ENCODE peak calls at places on chromosomes 4 and X, in six cellular contexts. K is HepG2, Q is HCT116, N is GM12878, P is H1, Y is K562. J is an unnamed sample.

GRCh38 chrX:75746891-75747639 is 38.0 kb downstream of the MAGEE2 start:
- DNase-seq in N (no peak), K (peak; percentile 1), Y (no peak), Q (no peak), P (peak; percentile 45), J (peak; percentile 15)

GRCh38 chr4:109562457-109563237 is 2.6 kb downstream of the MCUB start:
- DNase-seq in N (no peak), P (no peak), K (no peak), Q (no peak), Y (no peak), J (no peak)

GRCh38 chr4:163382178-163382869 is 38.6 kb downstream of the NPY5R start:
- DNase-seq in N (no peak), Y (no peak), K (no peak), Q (no peak), P (no peak), J (no peak)

GRCh38 chr4:94561249-94562024 is 109.7 kb downstream of the PDLIM5 start:
- DNase-seq in P (no peak), Y (no peak), Q (no peak), N (no peak), K (no peak), J (no peak)

GRCh38 chr4:184409911-184410692 is 64.2 kb downstream of the IRF2 start:
- DNase-seq in Y (no peak), P (no peak), Q (no peak), N (no peak), K (no peak), J (no peak)

GRCh38 chr4:183637461-183637860 is 21.5 kb downstream of the RWDD4 start:
- DNase-seq in P (no peak), Y (no peak), Q (no peak), K (no peak), N (no peak), J (no peak)

GRCh38 chr4:2714071-2714770 is 41.9 kb downstream of the TNIP2 start:
- DNase-seq in K (no peak), Q (no peak), N (no peak), P (no peak), Y (no peak), J (no peak)

GRCh38 chr4:157052429-157053040 is 23.4 kb upstream of the GLRB start:
- DNase-seq in P (peak; percentile 44), Y (no peak), N (no peak), K (no peak), Q (no peak), J (no peak)

GRCh38 chr4:119110121-119110520 is 25.5 kb upstream of the MYOZ2 start:
- DNase-seq in K (no peak), P (no peak), Y (no peak), N (no peak), Q (no peak), J (no peak)

GRCh38 chr4:57037982-57038604 is 59.4 kb downstream of the POLR2B start:
- DNase-seq in Y (peak; percentile 59), P (peak; percentile 93), K (peak; percentile 34), Q (peak; percentile 23), N (no peak), J (peak; percentile 46)

GRCh38 chrX:17494231-17494630 is 119.2 kb downstream of the NHS start:
- DNase-seq in P (no peak), Q (no peak), N (no peak), Y (no peak), K (no peak), J (no peak)

GRCh38 chr4:66691101-66691500 is 854.2 kb downstream of the CENPC start:
- DNase-seq in P (no peak), Y (no peak), N (no peak), K (no peak), Q (no peak), J (no peak)

GRCh38 chr4:184933311-184933710 is 85.0 kb upstream of the HELT start:
- DNase-seq in N (no peak), Y (no peak), P (peak; percentile 33), K (no peak), Q (no peak), J (no peak)

GRCh38 chr4:73415807-73416238 is 11.7 kb downstream of the ALB start:
- DNase-seq in K (peak; percentile 88), P (no peak), Q (no peak), N (no peak), Y (no peak), J (no peak)

GRCh38 chrX:72238721-72239475 is at the start of gene ERCC6L:
- DNase-seq in Y (peak; percentile 85), N (peak; percentile 51), Q (peak; percentile 69), P (peak; percentile 84), K (peak; percentile 70), J (peak; percentile 89)

GRCh38 chrX:138128025-138128671 is 562.2 kb downstream of the ZIC3 start:
- DNase-seq in K (peak; percentile 2), P (peak; percentile 46), Q (peak; percentile 1), N (no peak), Y (peak; percentile 19), J (peak; percentile 13)

GRCh38 chrX:131441033-131441432 is 102.8 kb upstream of the OR13H1 start:
- DNase-seq in K (peak; percentile 33), Q (no peak), P (no peak), N (no peak), Y (no peak), J (no peak)

GRCh38 chr4:35461931-35462659 is 782.2 kb downstream of the ARAP2 start:
- DNase-seq in P (no peak), K (no peak), Q (no peak), Y (no peak), N (no peak), J (no peak)

GRCh38 chr4:80071643-80072606 is 1.1 kb downstream of the ANTXR2 start:
- DNase-seq in P (peak; percentile 81), N (peak; percentile 30), K (peak; percentile 6), Y (peak; percentile 38), Q (no peak), J (peak; percentile 2)

GRCh38 chrX:130047416-130047815 is 62.9 kb downstream of the ELF4 start:
- DNase-seq in Q (no peak), Y (no peak), K (no peak), P (no peak), N (no peak), J (no peak)

GRCh38 chr4:103443324-103443723 is 245.2 kb upstream of the CENPE start:
- DNase-seq in Q (peak; percentile 8), Y (no peak), P (no peak), K (peak; percentile 1), N (no peak), J (no peak)

GRCh38 chr4:2757426-2757825 is 1.3 kb upstream of the TNIP2 start:
- DNase-seq in Y (no peak), K (no peak), Q (no peak), N (no peak), P (no peak), J (no peak)

GRCh38 chr4:56684320-56684719 is 3.2 kb upstream of the HOPX start:
- DNase-seq in Y (no peak), P (no peak), K (no peak), N (no peak), Q (no peak), J (no peak)

GRCh38 chr4:175531405-175532091 is 280.5 kb downstream of the GPM6A start:
- DNase-seq in Y (no peak), N (no peak), P (no peak), Q (no peak), K (no peak), J (no peak)

DNA sequence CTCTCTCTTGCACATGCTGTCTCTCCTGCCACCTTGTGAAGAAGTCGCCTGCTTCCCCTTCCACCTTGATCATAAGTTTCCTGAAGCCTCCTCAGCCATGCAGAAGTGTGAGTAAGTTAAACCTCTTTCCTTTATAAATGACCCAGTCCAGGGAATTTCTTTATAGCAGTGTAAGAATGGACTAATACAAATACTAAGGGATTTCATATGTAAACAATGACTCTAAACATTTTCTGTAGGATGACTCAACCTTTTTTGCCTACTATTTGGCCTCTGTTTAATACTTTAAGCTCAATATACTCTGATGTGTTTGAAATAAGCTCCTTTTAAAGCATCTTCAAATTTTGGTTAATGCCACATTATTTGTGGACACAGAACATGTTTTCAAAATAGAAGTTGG is 813.5 kb upstream of the SLIT2 start:
- DNase-seq in K (no peak), N (no peak), Q (no peak), Y (no peak), P (no peak), J (no peak)
- TF ChIP-seq ZNF274 in K (no peak), N (no peak), Q (no peak), Y (no peak), P (no peak), J (no peak)

GRCh38 chr4:41657561-41657960 is 91.0 kb downstream of the PHOX2B start:
- DNase-seq in Y (no peak), P (no peak), N (no peak), Q (no peak), K (no peak), J (no peak)

GRCh38 chr4:41655177-41655576 is 93.3 kb downstream of the PHOX2B start:
- DNase-seq in N (no peak), K (no peak), Y (no peak), P (no peak), Q (no peak), J (no peak)

GRCh38 chr4:41656572-41657301 is 91.8 kb downstream of the PHOX2B start:
- DNase-seq in P (no peak), Y (no peak), N (no peak), Q (no peak), K (no peak), J (no peak)

GRCh38 chr4:41653523-41653922 is 95.0 kb downstream of the PHOX2B start:
- DNase-seq in Q (no peak), N (no peak), P (no peak), K (no peak), Y (no peak), J (no peak)

GRCh38 chr4:41652971-41653370 is 95.6 kb downstream of the PHOX2B start:
- DNase-seq in P (no peak), Y (no peak), K (no peak), Q (no peak), N (no peak), J (no peak)
- H3K4me1 ChIP-seq in P (no peaks in the 10 kb centered on the region), Y (no peaks in the 10 kb centered on the region), K (no peaks in the 10 kb centered on the region), Q (peaks cover 2% of the 10 kb centered on the region), N (no peaks in the 10 kb centered on the region), J (no peaks in the 10 kb centered on the region)

GRCh38 chr4:577499-578450 is 1.7 kb upstream of the TMEM271 start:
- DNase-seq in P (peak; percentile 70), N (no peak), K (peak; percentile 18), Q (no peak), Y (no peak), J (peak; percentile 63)
- TF ChIP-seq ZNF274 in P (no peak), N (no peak), K (no peak), Q (no peak), Y (no peak), J (no peak)

DNA sequence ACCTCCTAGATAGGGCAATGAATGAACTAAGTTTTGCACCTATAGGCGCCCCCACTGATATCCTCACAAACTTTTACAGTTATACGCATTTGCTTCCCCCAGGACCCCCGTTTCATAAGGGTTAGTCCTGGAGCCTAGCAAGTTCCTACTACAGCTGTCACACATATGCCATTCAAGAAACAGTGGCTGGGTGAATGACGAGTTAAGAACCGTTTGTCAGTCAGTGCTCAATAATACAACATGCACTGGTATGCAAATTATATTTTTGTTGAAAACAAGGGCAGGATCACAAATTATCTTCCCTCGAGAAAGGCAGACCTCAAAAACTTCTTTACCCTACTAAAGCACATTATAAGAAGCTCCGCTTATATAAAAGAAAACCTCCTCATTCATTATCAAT is 40.5 kb downstream of the AFAP1 start:
- DNase-seq in Q (no peak), N (no peak), P (peak; percentile 13), K (no peak), Y (no peak), J (no peak)
- H3K4me1 ChIP-seq in Q (no peaks in the 10 kb centered on the region), N (no peaks in the 10 kb centered on the region), P (peaks cover 15% of the 10 kb centered on the region), K (peaks cover 6% of the 10 kb centered on the region), Y (no peaks in the 10 kb centered on the region), J (peaks cover 6% of the 10 kb centered on the region)

GRCh38 chr4:177239475-177239874 is 70.2 kb upstream of the NEIL3 start:
- DNase-seq in P (no peak), Q (no peak), Y (no peak), N (no peak), K (no peak), J (no peak)
- TF ChIP-seq ZNF274 in P (no peak), Q (no peak), Y (no peak), N (no peak), K (no peak), J (no peak)